ENCODE peak calls at places on chromosomes 5 and 9, in seven cellular contexts. N is IMR-90, M is mesendoderm, W is H9, A is trophoblast cell, R is mesenchymal stem cell, J is H1. T is an unnamed sample.

GRCh38 chr5:157545911-157546310 is 29.7 kb downstream of the ADAM19 start:
- DNase-seq in N (no peak), M (no peak), W (no peak), A (no peak), R (no peak), J (no peak), T (no peak)

GRCh38 chr9:3656224-3656623 is 130.4 kb upstream of the RFX3 start:
- DNase-seq in N (no peak), M (no peak), W (no peak), A (no peak), R (no peak), J (no peak), T (no peak)

GRCh38 chr9:127783111-127783621 is 2.7 kb upstream of the CDK9 start:
- DNase-seq in N (no peak), M (no peak), W (no peak), A (no peak), R (no peak), J (no peak), T (no peak)

GRCh38 chr5:80852331-80853245 is 107.6 kb upstream of the RASGRF2 start:
- DNase-seq in N (no peak), M (no peak), W (no peak), A (peak; percentile 17), R (no peak), J (no peak), T (no peak)

GRCh38 chr9:31013371-31013770 is 1371.1 kb upstream of the ACO1 start:
- DNase-seq in N (no peak), M (no peak), W (no peak), A (no peak), R (no peak), J (no peak), T (no peak)

GRCh38 chr9:96417051-96417586 is 1.1 kb downstream of the ZNF367 start:
- DNase-seq in N (peak; percentile 72), M (peak; percentile 90), W (peak; percentile 90), A (peak; percentile 74), R (peak; percentile 82), J (peak; percentile 50), T (peak; percentile 81)

GRCh38 chr5:126965487-126965886 is 64.9 kb downstream of the MARCHF3 start:
- DNase-seq in N (no peak), M (no peak), W (no peak), A (no peak), R (peak; percentile 19), J (no peak), T (no peak)

GRCh38 chr5:67935908-67936573 is 279.5 kb upstream of the PIK3R1 start:
- DNase-seq in N (no peak), M (no peak), W (no peak), A (no peak), R (no peak), J (no peak), T (no peak)

GRCh38 chr9:123453904-123454321 is 97.9 kb downstream of the CRB2 start:
- DNase-seq in N (no peak), M (no peak), W (no peak), A (no peak), R (no peak), J (no peak), T (no peak)

GRCh38 chr9:136685792-136686533 is 1.3 kb downstream of the AGPAT2 start:
- DNase-seq in N (no peak), M (no peak), W (no peak), A (no peak), R (peak; percentile 48), J (no peak), T (no peak)

GRCh38 chr5:72141440-72142271 is 34.4 kb downstream of the MAP1B start:
- DNase-seq in N (peak; percentile 97), M (no peak), W (no peak), A (no peak), R (peak; percentile 92), J (no peak), T (no peak)

GRCh38 chr5:126527892-126528291 is 67.1 kb downstream of the ALDH7A1 start:
- DNase-seq in N (peak; percentile 98), M (no peak), W (no peak), A (no peak), R (peak; percentile 70), J (no peak), T (no peak)

GRCh38 chr5:95130951-95131350 is 153.9 kb downstream of the MCTP1 start:
- DNase-seq in N (no peak), M (peak; percentile 63), W (no peak), A (no peak), R (peak; percentile 12), J (no peak), T (no peak)

GRCh38 chr5:91126448-91126847 is 256.7 kb downstream of the ARRDC3 start:
- DNase-seq in N (peak; percentile 94), M (no peak), W (no peak), A (no peak), R (peak; percentile 56), J (no peak), T (no peak)

GRCh38 chr9:27524236-27524635 is at the start of gene IFNK:
- DNase-seq in N (no peak), M (no peak), W (no peak), A (no peak), R (no peak), J (no peak), T (no peak)

GRCh38 chr9:95516221-95516735 is 493 bp downstream of the PTCH1 start:
- DNase-seq in N (no peak), M (no peak), W (no peak), A (no peak), R (no peak), J (no peak), T (no peak)

GRCh38 chr5:170155771-170156170 is 50.1 kb downstream of the FOXI1 start:
- DNase-seq in N (no peak), M (no peak), W (no peak), A (no peak), R (no peak), J (no peak), T (no peak)
- H3K4ac ChIP-seq in N (no peak overlapping the region), M (no peak overlapping the region), W (no peak overlapping the region), A (no peak overlapping the region), R (no peak overlapping the region), J (no peak overlapping the region), T (no peak overlapping the region)

GRCh38 chr5:14174235-14174636 is 31.1 kb downstream of the TRIO start:
- DNase-seq in N (peak; percentile 56), M (peak; percentile 89), W (peak; percentile 77), A (peak; percentile 69), R (peak; percentile 80), J (no peak), T (no peak)

GRCh38 chr5:14172149-14172795 is 29.1 kb downstream of the TRIO start:
- DNase-seq in N (no peak), M (no peak), W (no peak), A (no peak), R (no peak), J (no peak), T (no peak)

GRCh38 chr5:14173419-14174234 is 30.5 kb downstream of the TRIO start:
- DNase-seq in N (no peak), M (no peak), W (no peak), A (peak; percentile 64), R (peak; percentile 93), J (no peak), T (no peak)

GRCh38 chr5:14171091-14171490 is 27.9 kb downstream of the TRIO start:
- DNase-seq in N (peak; percentile 74), M (no peak), W (no peak), A (no peak), R (no peak), J (no peak), T (no peak)

GRCh38 chr5:14171621-14172020 is 28.5 kb downstream of the TRIO start:
- DNase-seq in N (peak; percentile 85), M (no peak), W (no peak), A (no peak), R (peak; percentile 81), J (no peak), T (no peak)
- H3K4me1 ChIP-seq in N (peaks cover 40% of the 10 kb centered on the region), M (peaks cover 35% of the 10 kb centered on the region), W (peaks cover 12% of the 10 kb centered on the region), A (peaks cover 18% of the 10 kb centered on the region), R (peaks cover 25% of the 10 kb centered on the region), J (peaks cover 19% of the 10 kb centered on the region), T (peaks cover 24% of the 10 kb centered on the region)

GRCh38 chr9:6641073-6641455 is 4.5 kb downstream of the GLDC start:
- DNase-seq in N (no peak), M (no peak), W (no peak), A (no peak), R (no peak), J (no peak), T (no peak)

GRCh38 chr9:6640268-6641072 is 5.1 kb downstream of the GLDC start:
- DNase-seq in N (no peak), M (no peak), W (no peak), A (no peak), R (no peak), J (no peak), T (no peak)

GRCh38 chr9:6641561-6641960 is 4.0 kb downstream of the GLDC start:
- DNase-seq in N (no peak), M (no peak), W (no peak), A (peak; percentile 28), R (no peak), J (no peak), T (no peak)

GRCh38 chr9:6641961-6642360 is 3.6 kb downstream of the GLDC start:
- DNase-seq in N (no peak), M (no peak), W (no peak), A (no peak), R (no peak), J (no peak), T (no peak)

GRCh38 chr9:6639622-6640021 is 5.9 kb downstream of the GLDC start:
- DNase-seq in N (no peak), M (no peak), W (no peak), A (no peak), R (no peak), J (no peak), T (no peak)
- H3K4ac ChIP-seq in N (no peak overlapping the region), M (no peak overlapping the region), W (no peak overlapping the region), A (no peak overlapping the region), R (no peak overlapping the region), J (no peak overlapping the region), T (no peak overlapping the region)

DNA sequence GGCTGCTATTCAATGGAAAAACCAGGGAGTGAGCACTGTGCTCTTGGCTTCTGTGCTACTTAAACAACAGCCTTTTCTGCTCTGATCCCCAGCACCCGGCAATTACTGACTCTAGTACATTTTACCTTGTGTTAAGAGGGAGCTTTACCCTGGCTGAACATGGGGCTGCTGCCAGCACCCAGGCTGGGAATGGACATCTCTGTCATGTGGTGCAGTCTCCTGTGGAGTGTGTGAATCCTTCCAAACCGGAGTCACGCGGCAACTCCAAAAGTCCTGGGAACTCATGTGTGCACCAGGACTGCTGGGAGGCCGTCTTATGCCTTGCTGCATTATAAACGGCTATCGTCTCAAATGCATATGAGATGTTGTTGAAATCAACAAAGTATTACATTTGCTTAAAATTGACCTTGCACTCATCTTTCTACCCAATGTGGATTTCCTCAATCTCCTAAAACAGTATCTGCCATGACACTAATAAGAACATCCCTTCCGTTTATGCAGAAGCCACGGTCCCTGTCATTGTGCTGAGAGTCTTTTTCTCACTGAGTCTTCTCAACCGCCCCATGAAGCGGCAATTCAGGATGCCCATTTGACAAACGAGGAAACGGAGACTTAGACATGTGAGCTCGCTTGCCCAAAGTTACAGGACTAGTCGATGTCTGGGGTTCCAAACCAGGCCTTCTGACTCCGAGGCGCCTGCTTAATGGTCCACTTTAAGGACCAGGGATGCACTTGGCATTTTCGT is 884 bp upstream of the GSN start:
- DNase-seq in N (no peak), M (no peak), W (no peak), A (no peak), R (no peak), J (no peak), T (no peak)
- H3K4me1 ChIP-seq in N (peaks cover 18% of the 10 kb centered on the region), M (peaks cover 2% of the 10 kb centered on the region), W (peaks cover 4% of the 10 kb centered on the region), A (peaks cover 22% of the 10 kb centered on the region), R (peaks cover 17% of the 10 kb centered on the region), J (peaks cover 13% of the 10 kb centered on the region), T (peaks cover 24% of the 10 kb centered on the region)

GRCh38 chr9:113573303-113573958 is 109.9 kb downstream of the RGS3 start:
- DNase-seq in N (no peak), M (peak; percentile 49), W (no peak), A (no peak), R (no peak), J (no peak), T (no peak)
- H3K4ac ChIP-seq in N (no peak overlapping the region), M (no peak overlapping the region), W (no peak overlapping the region), A (no peak overlapping the region), R (no peak overlapping the region), J (no peak overlapping the region), T (no peak overlapping the region)